ENCODE peak calls at places on chromosome 2, in four cellular contexts. O is heart left ventricle, H is suprapubic skin, J is body of pancreas. G is an unnamed sample. For H3K9me3, the result is how much of the 10 kb centered on the place peaks cover.

GRCh38 chr2:151374426-151374825 is 17.0 kb downstream of the TNFAIP6 start:
- DNase-seq in J (no peak), O (no peak), H (no peak), G (no peak)

GRCh38 chr2:220166616-220167015 is 539.2 kb downstream of the SLC4A3 start:
- DNase-seq in O (no peak), J (no peak), H (no peak), G (no peak)

GRCh38 chr2:112151275-112151674 is 13.1 kb downstream of the FBLN7 start:
- DNase-seq in O (no peak), J (no peak), H (peak), G (no peak)

GRCh38 chr2:173571021-173571821 is 216.5 kb downstream of the CDCA7 start:
- DNase-seq in J (peak), O (no peak), H (no peak), G (no peak)

GRCh38 chr2:32865399-32866068 is 81.2 kb upstream of the LTBP1 start:
- DNase-seq in O (no peak), J (no peak), H (no peak), G (no peak)

GRCh38 chr2:20381457-20381856 is 30.8 kb upstream of the PUM2 start:
- DNase-seq in O (no peak), J (peak), H (no peak), G (no peak)

GRCh38 chr2:157692768-157693167 is 64.1 kb upstream of the ACVR1C start:
- DNase-seq in J (no peak), O (no peak), H (no peak), G (no peak)

GRCh38 chr2:226079677-226080076 is 680.2 kb downstream of the NYAP2 start:
- DNase-seq in O (no peak), H (no peak), J (no peak), G (no peak)

GRCh38 chr2:53131416-53131815 is 636.2 kb upstream of the CHAC2 start:
- DNase-seq in O (no peak), H (no peak), J (no peak), G (no peak)

GRCh38 chr2:74564222-74564621 is 9.7 kb downstream of the DOK1 start:
- DNase-seq in O (no peak), J (no peak), H (no peak), G (no peak)

GRCh38 chr2:97355887-97356286 is 233.8 kb downstream of the ANKRD36B start:
- DNase-seq in O (no peak), J (no peak), H (no peak), G (no peak)

GRCh38 chr2:120599656-120600055 is 136.0 kb upstream of the GLI2 start:
- DNase-seq in J (no peak), O (no peak), H (no peak), G (no peak)

GRCh38 chr2:58140508-58141072 is 94.0 kb downstream of the VRK2 start:
- DNase-seq in O (no peak), H (no peak), J (no peak), G (no peak)

GRCh38 chr2:41933585-41934322 is 114.1 kb upstream of the PKDCC start:
- DNase-seq in J (no peak), O (no peak), H (no peak), G (no peak)

GRCh38 chr2:39114771-39115170 is 6.1 kb downstream of the SOS1 start:
- DNase-seq in J (no peak), H (no peak), O (no peak), G (no peak)

GRCh38 chr2:128503358-128504241 is 184.9 kb upstream of the HS6ST1 start:
- DNase-seq in J (no peak), O (peak), H (no peak), G (no peak)

GRCh38 chr2:160353166-160353565 is 140.4 kb downstream of the RBMS1 start:
- DNase-seq in H (no peak), O (no peak), J (no peak), G (no peak)

GRCh38 chr2:25453199-25453903 is 111.6 kb upstream of the DNMT3A start:
- DNase-seq in J (no peak), O (no peak), H (no peak), G (no peak)

DNA sequence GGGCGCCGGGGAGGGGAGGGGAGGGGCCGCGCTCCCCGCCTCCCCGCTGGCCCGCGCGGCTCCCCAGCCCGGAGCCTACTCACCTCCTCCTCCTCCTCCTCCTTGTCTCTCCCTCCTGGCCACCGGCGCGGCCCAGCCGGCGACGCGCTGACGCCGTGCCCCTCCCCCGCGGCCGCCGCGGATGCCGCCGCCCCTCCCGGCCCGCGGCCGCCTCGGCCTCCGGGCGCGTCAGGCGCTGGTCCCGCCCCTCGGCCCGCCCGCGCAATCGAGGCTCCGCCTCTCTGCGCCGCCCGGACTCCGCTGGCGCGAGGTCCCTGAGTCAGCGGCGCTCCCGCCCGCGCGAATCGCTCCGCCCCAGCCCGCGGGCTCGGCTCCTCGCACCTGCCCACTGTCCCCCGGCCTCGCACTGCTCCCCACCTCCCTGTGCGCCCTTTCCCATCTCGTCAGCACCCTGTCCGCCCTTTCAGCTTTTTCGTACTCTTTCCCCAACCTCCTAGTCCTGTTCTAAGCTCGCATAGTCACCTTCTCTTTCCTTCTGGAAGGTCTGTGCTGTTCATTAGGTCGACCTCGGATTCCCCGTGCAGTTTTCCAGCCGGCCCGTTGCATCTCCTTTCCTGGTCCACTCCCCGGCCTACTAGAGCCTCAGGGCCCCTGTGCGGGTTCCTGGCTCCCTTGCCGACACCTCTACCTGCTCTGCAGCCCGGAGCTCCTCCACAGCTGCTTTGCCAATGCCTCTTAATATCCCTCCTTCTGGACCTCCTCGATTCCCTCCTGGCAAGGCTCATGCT is 187.4 kb downstream of the ZEB2 start:
- DNase-seq in H (peak), O (peak), J (peak), G (peak)
- H3K27ac ChIP-seq in H (peak), O (peak), J (peak), G (peak)

GRCh38 chr2:178479758-178480226 is 465 bp upstream of the PLEKHA3 start:
- DNase-seq in J (no peak), H (no peak), O (no peak), G (no peak)

GRCh38 chr2:178478102-178478441 is 328 bp downstream of the FKBP7 start:
- DNase-seq in O (no peak), H (no peak), J (no peak), G (no peak)

GRCh38 chr2:178479275-178479616 is 846 bp upstream of the FKBP7 start:
- DNase-seq in J (no peak), H (no peak), O (no peak), G (no peak)

GRCh38 chr2:178477443-178478099 is 829 bp downstream of the FKBP7 start:
- DNase-seq in H (no peak), J (no peak), O (no peak), G (no peak)

GRCh38 chr2:178478442-178479274 is at the start of gene FKBP7:
- DNase-seq in H (peak), J (peak), O (peak), G (peak)
- TF ChIP-seq POLR2A in H (peak), J (peak), O (no peak), G (no peak)

GRCh38 chr2:106205488-106205887 is 11.4 kb upstream of the UXS1 start:
- DNase-seq in J (no peak), H (no peak), O (no peak), G (no peak)
- H3K9me3 ChIP-seq in J (under half), H (under half), O (under half), G (under half)

DNA sequence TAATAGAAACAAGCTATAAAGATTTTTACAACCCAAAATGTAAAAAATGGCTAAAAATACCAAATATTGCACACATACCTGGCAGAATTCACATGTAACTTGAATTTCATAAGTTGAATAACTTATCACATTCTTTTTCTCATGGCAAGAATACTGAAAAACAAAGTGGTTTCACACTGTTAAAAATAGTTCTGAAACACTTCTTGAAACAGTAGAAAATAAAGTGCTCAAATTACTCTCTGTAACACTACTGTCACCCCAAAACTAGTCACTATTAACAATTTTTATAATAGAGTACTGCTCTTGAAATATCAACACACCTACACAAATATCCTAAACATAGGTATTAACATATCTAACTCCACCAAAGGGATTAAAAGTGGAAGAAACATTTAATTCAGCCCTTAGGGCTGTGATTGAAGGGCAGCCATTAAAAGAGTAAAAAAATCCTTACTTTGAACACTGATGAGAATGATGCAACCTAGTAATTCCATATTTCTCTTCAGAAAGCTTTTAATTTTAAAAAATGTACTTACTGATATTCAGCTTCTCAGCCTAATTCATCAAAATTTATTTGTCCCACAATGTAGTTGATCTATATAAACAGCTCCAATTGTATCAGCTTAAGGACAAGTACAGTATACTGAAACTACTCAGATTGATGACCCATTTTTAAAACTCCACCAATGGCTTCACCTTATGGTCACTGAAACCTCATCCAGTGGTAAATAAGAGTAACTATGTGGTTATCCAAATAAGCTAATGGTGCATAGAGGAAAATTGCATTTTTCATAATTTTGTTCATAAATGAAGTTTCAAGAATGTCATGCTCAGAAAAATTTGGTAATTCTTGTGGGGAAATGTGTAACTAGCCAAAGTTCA is 31.4 kb downstream of the ATF2 start:
- DNase-seq in O (no peak), J (no peak), H (no peak), G (no peak)
- H3K27ac ChIP-seq in O (no peak), J (no peak), H (no peak), G (no peak)

GRCh38 chr2:210169871-210170441 is 1.3 kb downstream of the KANSL1L start:
- DNase-seq in J (no peak), H (no peak), O (no peak), G (no peak)

GRCh38 chr2:210172219-210172575 is 988 bp upstream of the KANSL1L start:
- DNase-seq in H (no peak), O (no peak), J (no peak), G (no peak)

GRCh38 chr2:210170442-210171303 is 536 bp downstream of the KANSL1L start:
- DNase-seq in J (peak), O (peak), H (peak), G (peak)

GRCh38 chr2:210174086-210174485 is 2.9 kb upstream of the KANSL1L start:
- DNase-seq in J (no peak), O (no peak), H (no peak), G (no peak)

GRCh38 chr2:210171309-210172218 is at the start of gene KANSL1L:
- DNase-seq in H (peak), O (peak), J (peak), G (peak)
- TF ChIP-seq POLR2A in H (peak), O (peak), J (peak), G (peak)

GRCh38 chr2:126600715-126601114 is 55.2 kb upstream of the GYPC start:
- DNase-seq in H (no peak), O (no peak), J (no peak), G (no peak)
- H3K9me3 ChIP-seq in H (under half), O (under half), J (under half), G (under half)

DNA sequence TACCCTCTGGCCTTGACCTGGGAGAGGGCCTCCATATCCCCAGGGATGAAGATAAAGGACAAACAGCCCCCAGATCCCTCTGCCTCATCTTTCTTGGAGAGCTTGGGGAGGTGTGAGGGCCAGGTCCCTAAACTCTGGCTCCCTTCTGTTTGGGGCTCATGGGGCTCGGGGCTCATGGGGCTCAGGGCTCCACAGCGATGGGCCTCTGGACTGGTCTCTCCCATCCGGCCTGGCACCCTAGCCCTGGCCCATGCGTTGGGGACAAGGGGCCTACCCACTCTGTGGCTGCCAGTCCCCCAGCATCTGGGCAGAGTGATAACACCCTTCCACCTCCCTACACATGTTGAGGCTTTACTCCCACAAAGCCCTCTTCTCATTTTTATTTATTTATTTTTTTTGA is 29.2 kb upstream of the PTMA start:
- DNase-seq in H (no peak), O (no peak), J (no peak), G (no peak)
- H3K27ac ChIP-seq in H (no peak), O (no peak), J (no peak), G (peak)

DNA sequence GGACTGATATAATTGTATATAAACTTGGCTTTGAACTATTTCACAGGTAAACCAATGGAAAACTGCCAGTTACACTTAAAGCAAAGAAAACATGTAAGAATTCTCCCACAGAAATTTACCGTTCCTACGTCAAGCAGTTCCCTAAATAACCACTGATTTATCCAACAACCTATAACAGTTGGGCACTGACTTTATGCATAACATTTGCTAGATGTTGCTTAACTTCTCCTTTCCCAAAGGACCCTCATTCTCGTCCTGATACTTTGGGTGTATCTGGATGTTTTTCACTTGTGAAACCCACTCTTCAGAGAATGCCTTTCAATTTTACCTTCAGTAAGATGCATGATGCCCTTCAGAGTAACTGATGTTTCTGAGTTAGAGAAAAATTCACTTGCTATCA is 43.8 kb downstream of the STAT1 start:
- DNase-seq in O (no peak), H (no peak), J (no peak), G (no peak)
- TF ChIP-seq POLR2A in O (no peak), H (no peak), J (no peak), G (no peak)